ENCODE peak calls at places on chromosome X, in nine cellular contexts. One of them, this sample, is unnamed.
A peak's percentile ranks its signal among the peaks of the same experiment; 100 is the strongest.

GRCh38 chrX:79259073-79259689 is 108.0 kb downstream of the ITM2A start:
- DNase-seq in epithelial cell of esophagus: no peak
- DNase-seq in upper lobe of right lung: no peak
- DNase-seq in fibroblast of the aortic adventitia: no peak
- DNase-seq in dorsolateral prefrontal cortex: no peak
- DNase-seq in foreskin fibroblast: no peak
- DNase-seq in mesothelial cell of epicardium: no peak
- DNase-seq in hepatocyte: no peak
- DNase-seq in fibroblast of lung: no peak
- DNase-seq in this sample: no peak

GRCh38 chrX:11474576-11474975 is 181.4 kb downstream of the AMELX start:
- DNase-seq in epithelial cell of esophagus: no peak
- DNase-seq in upper lobe of right lung: no peak
- DNase-seq in fibroblast of the aortic adventitia: no peak
- DNase-seq in dorsolateral prefrontal cortex: no peak
- DNase-seq in foreskin fibroblast: no peak
- DNase-seq in mesothelial cell of epicardium: no peak
- DNase-seq in hepatocyte: no peak
- DNase-seq in fibroblast of lung: no peak
- DNase-seq in this sample: no peak

GRCh38 chrX:13177921-13178320 is 133.5 kb upstream of the FAM9C start:
- DNase-seq in epithelial cell of esophagus: no peak
- DNase-seq in upper lobe of right lung: no peak
- DNase-seq in fibroblast of the aortic adventitia: no peak
- DNase-seq in dorsolateral prefrontal cortex: no peak
- DNase-seq in foreskin fibroblast: no peak
- DNase-seq in mesothelial cell of epicardium: no peak
- DNase-seq in hepatocyte: no peak
- DNase-seq in fibroblast of lung: no peak
- DNase-seq in this sample: no peak

GRCh38 chrX:34875204-34875603 is 67.4 kb upstream of the FAM47B start:
- DNase-seq in epithelial cell of esophagus: peak; percentile 44
- DNase-seq in upper lobe of right lung: no peak
- DNase-seq in fibroblast of the aortic adventitia: peak; percentile 72
- DNase-seq in dorsolateral prefrontal cortex: no peak
- DNase-seq in foreskin fibroblast: peak; percentile 65
- DNase-seq in mesothelial cell of epicardium: no peak
- DNase-seq in hepatocyte: no peak
- DNase-seq in fibroblast of lung: peak; percentile 78
- DNase-seq in this sample: peak; percentile 8

GRCh38 chrX:20515841-20516461 is 249.2 kb upstream of the RPS6KA3 start:
- DNase-seq in epithelial cell of esophagus: peak; percentile 86
- DNase-seq in upper lobe of right lung: no peak
- DNase-seq in fibroblast of the aortic adventitia: peak; percentile 83
- DNase-seq in dorsolateral prefrontal cortex: no peak
- DNase-seq in foreskin fibroblast: peak; percentile 76
- DNase-seq in mesothelial cell of epicardium: no peak
- DNase-seq in hepatocyte: peak; percentile 51
- DNase-seq in fibroblast of lung: peak; percentile 96
- DNase-seq in this sample: peak; percentile 83

GRCh38 chrX:44997888-44998287 is 124.9 kb downstream of the KDM6A start:
- DNase-seq in epithelial cell of esophagus: no peak
- DNase-seq in upper lobe of right lung: no peak
- DNase-seq in fibroblast of the aortic adventitia: no peak
- DNase-seq in dorsolateral prefrontal cortex: no peak
- DNase-seq in foreskin fibroblast: no peak
- DNase-seq in mesothelial cell of epicardium: no peak
- DNase-seq in hepatocyte: no peak
- DNase-seq in fibroblast of lung: no peak
- DNase-seq in this sample: no peak

GRCh38 chrX:147079457-147079856 is 264.9 kb upstream of the CXorf51A start:
- DNase-seq in epithelial cell of esophagus: no peak
- DNase-seq in upper lobe of right lung: no peak
- DNase-seq in fibroblast of the aortic adventitia: no peak
- DNase-seq in dorsolateral prefrontal cortex: no peak
- DNase-seq in foreskin fibroblast: no peak
- DNase-seq in mesothelial cell of epicardium: no peak
- DNase-seq in hepatocyte: no peak
- DNase-seq in fibroblast of lung: no peak
- DNase-seq in this sample: no peak

GRCh38 chrX:50635811-50636365 is 165.3 kb upstream of the DGKK start:
- DNase-seq in epithelial cell of esophagus: peak; percentile 76
- DNase-seq in upper lobe of right lung: no peak
- DNase-seq in fibroblast of the aortic adventitia: no peak
- DNase-seq in dorsolateral prefrontal cortex: no peak
- DNase-seq in foreskin fibroblast: no peak
- DNase-seq in mesothelial cell of epicardium: no peak
- DNase-seq in hepatocyte: no peak
- DNase-seq in fibroblast of lung: no peak
- DNase-seq in this sample: no peak

GRCh38 chrX:149060921-149061320 is 444.2 kb downstream of the IDS start:
- DNase-seq in epithelial cell of esophagus: peak; percentile 1
- DNase-seq in upper lobe of right lung: no peak
- DNase-seq in fibroblast of the aortic adventitia: peak; percentile 69
- DNase-seq in dorsolateral prefrontal cortex: no peak
- DNase-seq in foreskin fibroblast: peak; percentile 19
- DNase-seq in mesothelial cell of epicardium: no peak
- DNase-seq in hepatocyte: no peak
- DNase-seq in fibroblast of lung: peak; percentile 88
- DNase-seq in this sample: no peak

GRCh38 chrX:101956556-101956955 is 24.7 kb upstream of the ZMAT1 start:
- DNase-seq in epithelial cell of esophagus: no peak
- DNase-seq in upper lobe of right lung: no peak
- DNase-seq in fibroblast of the aortic adventitia: no peak
- DNase-seq in dorsolateral prefrontal cortex: no peak
- DNase-seq in foreskin fibroblast: no peak
- DNase-seq in mesothelial cell of epicardium: no peak
- DNase-seq in hepatocyte: no peak
- DNase-seq in fibroblast of lung: no peak
- DNase-seq in this sample: no peak

GRCh38 chrX:26295425-26295824 is 79.5 kb downstream of the MAGEB5 start:
- DNase-seq in epithelial cell of esophagus: no peak
- DNase-seq in upper lobe of right lung: no peak
- DNase-seq in fibroblast of the aortic adventitia: peak; percentile 1
- DNase-seq in dorsolateral prefrontal cortex: no peak
- DNase-seq in foreskin fibroblast: no peak
- DNase-seq in mesothelial cell of epicardium: no peak
- DNase-seq in hepatocyte: no peak
- DNase-seq in fibroblast of lung: no peak
- DNase-seq in this sample: no peak

GRCh38 chrX:40064055-40064597 is 33.6 kb downstream of the BCOR start:
- DNase-seq in epithelial cell of esophagus: no peak
- DNase-seq in upper lobe of right lung: no peak
- DNase-seq in fibroblast of the aortic adventitia: no peak
- DNase-seq in dorsolateral prefrontal cortex: no peak
- DNase-seq in foreskin fibroblast: no peak
- DNase-seq in mesothelial cell of epicardium: no peak
- DNase-seq in hepatocyte: no peak
- DNase-seq in fibroblast of lung: no peak
- DNase-seq in this sample: no peak

GRCh38 chrX:40066700-40067099 is 31.1 kb downstream of the BCOR start:
- DNase-seq in epithelial cell of esophagus: no peak
- DNase-seq in upper lobe of right lung: no peak
- DNase-seq in fibroblast of the aortic adventitia: no peak
- DNase-seq in dorsolateral prefrontal cortex: no peak
- DNase-seq in foreskin fibroblast: no peak
- DNase-seq in mesothelial cell of epicardium: no peak
- DNase-seq in hepatocyte: no peak
- DNase-seq in fibroblast of lung: no peak
- DNase-seq in this sample: no peak

GRCh38 chrX:40072246-40072645 is 25.5 kb downstream of the BCOR start:
- DNase-seq in epithelial cell of esophagus: no peak
- DNase-seq in upper lobe of right lung: no peak
- DNase-seq in fibroblast of the aortic adventitia: no peak
- DNase-seq in dorsolateral prefrontal cortex: no peak
- DNase-seq in foreskin fibroblast: no peak
- DNase-seq in mesothelial cell of epicardium: no peak
- DNase-seq in hepatocyte: no peak
- DNase-seq in fibroblast of lung: no peak
- DNase-seq in this sample: no peak

GRCh38 chrX:40065291-40066046 is 32.3 kb downstream of the BCOR start:
- DNase-seq in epithelial cell of esophagus: no peak
- DNase-seq in upper lobe of right lung: peak; percentile 67
- DNase-seq in fibroblast of the aortic adventitia: no peak
- DNase-seq in dorsolateral prefrontal cortex: no peak
- DNase-seq in foreskin fibroblast: no peak
- DNase-seq in mesothelial cell of epicardium: no peak
- DNase-seq in hepatocyte: no peak
- DNase-seq in fibroblast of lung: no peak
- DNase-seq in this sample: no peak

DNA sequence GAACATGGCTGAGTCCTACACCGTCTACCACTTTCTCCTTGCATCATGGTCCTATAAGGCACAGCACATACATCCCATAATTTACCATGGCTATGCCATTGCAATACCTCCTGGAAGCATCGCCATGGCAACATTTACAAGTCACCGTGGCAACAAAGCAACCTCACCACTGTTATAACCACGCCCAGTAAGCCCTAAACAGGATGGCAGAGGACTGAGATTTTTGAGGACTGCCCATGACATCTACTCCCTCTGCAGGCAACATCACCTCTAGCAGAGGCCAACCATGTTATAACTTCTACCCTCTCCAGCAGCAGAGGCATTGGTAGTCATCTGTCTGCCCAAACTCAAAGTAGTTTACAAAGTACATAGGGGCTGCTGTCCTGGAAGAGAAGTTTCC is 29.7 kb downstream of the BCOR start:
- DNase-seq in epithelial cell of esophagus: no peak
- DNase-seq in upper lobe of right lung: no peak
- DNase-seq in fibroblast of the aortic adventitia: no peak
- DNase-seq in dorsolateral prefrontal cortex: no peak
- DNase-seq in foreskin fibroblast: no peak
- DNase-seq in mesothelial cell of epicardium: no peak
- DNase-seq in hepatocyte: no peak
- DNase-seq in fibroblast of lung: no peak
- DNase-seq in this sample: peak; percentile 28
- TF ChIP-seq CTCF in epithelial cell of esophagus: peak; percentile 9
- TF ChIP-seq CTCF in upper lobe of right lung: no peak
- TF ChIP-seq CTCF in fibroblast of the aortic adventitia: no peak
- TF ChIP-seq CTCF in dorsolateral prefrontal cortex: no peak
- TF ChIP-seq CTCF in foreskin fibroblast: no peak
- TF ChIP-seq CTCF in mesothelial cell of epicardium: no peak
- TF ChIP-seq CTCF in hepatocyte: no peak
- TF ChIP-seq CTCF in fibroblast of lung: no peak
- TF ChIP-seq CTCF in this sample: peak; percentile 19

GRCh38 chrX:49043220-49043986 is at the start of gene TFE3:
- DNase-seq in epithelial cell of esophagus: peak; percentile 98
- DNase-seq in upper lobe of right lung: peak; percentile 98
- DNase-seq in fibroblast of the aortic adventitia: peak; percentile 99
- DNase-seq in dorsolateral prefrontal cortex: peak; percentile 98
- DNase-seq in foreskin fibroblast: peak; percentile 97
- DNase-seq in mesothelial cell of epicardium: peak; percentile 91
- DNase-seq in hepatocyte: peak; percentile 98
- DNase-seq in fibroblast of lung: peak; percentile 98
- DNase-seq in this sample: peak; percentile 98

GRCh38 chrX:49041683-49042529 is 1.3 kb downstream of the TFE3 start:
- DNase-seq in epithelial cell of esophagus: peak; percentile 65
- DNase-seq in upper lobe of right lung: no peak
- DNase-seq in fibroblast of the aortic adventitia: peak; percentile 59
- DNase-seq in dorsolateral prefrontal cortex: no peak
- DNase-seq in foreskin fibroblast: peak; percentile 49
- DNase-seq in mesothelial cell of epicardium: no peak
- DNase-seq in hepatocyte: peak; percentile 49
- DNase-seq in fibroblast of lung: peak; percentile 69
- DNase-seq in this sample: peak; percentile 43

GRCh38 chrX:49040376-49040955 is 2.7 kb downstream of the TFE3 start:
- DNase-seq in epithelial cell of esophagus: peak; percentile 27
- DNase-seq in upper lobe of right lung: no peak
- DNase-seq in fibroblast of the aortic adventitia: peak; percentile 35
- DNase-seq in dorsolateral prefrontal cortex: no peak
- DNase-seq in foreskin fibroblast: peak; percentile 41
- DNase-seq in mesothelial cell of epicardium: no peak
- DNase-seq in hepatocyte: no peak
- DNase-seq in fibroblast of lung: peak; percentile 30
- DNase-seq in this sample: peak; percentile 27

GRCh38 chrX:49042581-49043219 is 457 bp downstream of the TFE3 start:
- DNase-seq in epithelial cell of esophagus: no peak
- DNase-seq in upper lobe of right lung: no peak
- DNase-seq in fibroblast of the aortic adventitia: no peak
- DNase-seq in dorsolateral prefrontal cortex: no peak
- DNase-seq in foreskin fibroblast: no peak
- DNase-seq in mesothelial cell of epicardium: no peak
- DNase-seq in hepatocyte: no peak
- DNase-seq in fibroblast of lung: peak; percentile 13
- DNase-seq in this sample: no peak

DNA sequence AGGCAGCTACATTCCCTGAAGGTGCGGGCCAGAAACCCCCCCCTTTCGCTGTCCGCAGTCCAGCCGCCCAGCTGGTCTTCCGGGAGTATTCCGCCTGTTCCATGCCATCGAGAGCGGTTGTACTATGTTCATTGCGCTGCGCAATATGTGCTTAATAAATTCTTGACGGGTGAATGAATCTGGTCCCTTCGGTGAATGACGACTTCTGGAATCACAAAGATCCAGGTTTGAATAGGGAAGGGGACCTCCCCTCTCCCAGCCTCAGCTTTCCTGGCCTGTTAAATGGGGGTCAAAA is 777 bp upstream of the TFE3 start:
- DNase-seq in epithelial cell of esophagus: no peak
- DNase-seq in upper lobe of right lung: no peak
- DNase-seq in fibroblast of the aortic adventitia: no peak
- DNase-seq in dorsolateral prefrontal cortex: no peak
- DNase-seq in foreskin fibroblast: no peak
- DNase-seq in mesothelial cell of epicardium: no peak
- DNase-seq in hepatocyte: no peak
- DNase-seq in fibroblast of lung: no peak
- DNase-seq in this sample: no peak
- TF ChIP-seq CTCF in epithelial cell of esophagus: no peak
- TF ChIP-seq CTCF in upper lobe of right lung: no peak
- TF ChIP-seq CTCF in fibroblast of the aortic adventitia: no peak
- TF ChIP-seq CTCF in dorsolateral prefrontal cortex: no peak
- TF ChIP-seq CTCF in foreskin fibroblast: no peak
- TF ChIP-seq CTCF in mesothelial cell of epicardium: no peak
- TF ChIP-seq CTCF in hepatocyte: no peak
- TF ChIP-seq CTCF in fibroblast of lung: no peak
- TF ChIP-seq CTCF in this sample: peak; percentile 23

DNA sequence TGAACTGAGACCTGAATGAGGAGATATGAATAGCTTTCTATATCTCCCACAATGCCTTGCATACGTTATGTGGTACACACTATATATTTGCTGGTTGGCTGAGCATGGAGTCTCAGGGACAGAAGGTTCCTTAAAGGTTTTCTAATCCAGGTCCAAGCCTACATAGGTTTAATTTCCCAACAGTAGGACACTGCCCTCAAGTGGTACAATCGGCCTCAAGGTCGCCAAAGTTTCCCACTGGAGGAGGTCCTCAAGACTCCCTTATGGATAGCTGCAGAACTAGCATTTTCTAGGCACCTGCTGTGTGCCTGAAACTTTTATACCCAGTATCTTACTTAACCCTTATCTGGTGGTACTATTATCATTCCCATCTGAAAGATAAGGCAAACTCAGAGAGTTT is 21.0 kb upstream of the EFNB1 start:
- DNase-seq in epithelial cell of esophagus: no peak
- DNase-seq in upper lobe of right lung: no peak
- DNase-seq in fibroblast of the aortic adventitia: peak; percentile 33
- DNase-seq in dorsolateral prefrontal cortex: no peak
- DNase-seq in foreskin fibroblast: no peak
- DNase-seq in mesothelial cell of epicardium: no peak
- DNase-seq in hepatocyte: peak; percentile 40
- DNase-seq in fibroblast of lung: no peak
- DNase-seq in this sample: no peak
- TF ChIP-seq CTCF in epithelial cell of esophagus: peak; percentile 35
- TF ChIP-seq CTCF in upper lobe of right lung: peak; percentile 47
- TF ChIP-seq CTCF in fibroblast of the aortic adventitia: peak; percentile 32
- TF ChIP-seq CTCF in dorsolateral prefrontal cortex: no peak
- TF ChIP-seq CTCF in foreskin fibroblast: peak; percentile 26
- TF ChIP-seq CTCF in mesothelial cell of epicardium: no peak
- TF ChIP-seq CTCF in hepatocyte: peak; percentile 37
- TF ChIP-seq CTCF in fibroblast of lung: peak; percentile 26
- TF ChIP-seq CTCF in this sample: peak; percentile 63

GRCh38 chrX:33161829-33162228 is 49.5 kb downstream of the DMD start:
- DNase-seq in epithelial cell of esophagus: no peak
- DNase-seq in upper lobe of right lung: no peak
- DNase-seq in fibroblast of the aortic adventitia: no peak
- DNase-seq in dorsolateral prefrontal cortex: no peak
- DNase-seq in foreskin fibroblast: no peak
- DNase-seq in mesothelial cell of epicardium: no peak
- DNase-seq in hepatocyte: no peak
- DNase-seq in fibroblast of lung: no peak
- DNase-seq in this sample: no peak
- TF ChIP-seq CTCF in epithelial cell of esophagus: no peak
- TF ChIP-seq CTCF in upper lobe of right lung: no peak
- TF ChIP-seq CTCF in fibroblast of the aortic adventitia: no peak
- TF ChIP-seq CTCF in dorsolateral prefrontal cortex: no peak
- TF ChIP-seq CTCF in foreskin fibroblast: no peak
- TF ChIP-seq CTCF in mesothelial cell of epicardium: no peak
- TF ChIP-seq CTCF in hepatocyte: no peak
- TF ChIP-seq CTCF in fibroblast of lung: no peak
- TF ChIP-seq CTCF in this sample: no peak

This sample was measured in HFFc6.